ENCODE peak calls at places on chromosomes 11 and 22, in ten cellular contexts. W, T, U, F, Z, Q, R, C, B and G are unnamed samples.

GRCh38 chr22:25845985-25846745 is 104.2 kb downstream of the MYO18B start:
- DNase-seq in T (no peak), W (no peak), R (no peak), U (no peak), F (no peak), Q (no peak), B (peak; percentile 93), C (no peak), Z (no peak), G (peak; percentile 66)

GRCh38 chr11:75351541-75352416 is at the start of gene ARRB1:
- DNase-seq in R (peak; percentile 81), U (peak; percentile 79), F (no peak), Q (no peak), T (no peak), Z (peak; percentile 95), W (peak; percentile 51), B (peak; percentile 68), C (peak; percentile 64), G (no peak)

GRCh38 chr22:43236401-43237166 is 49.6 kb upstream of the TTLL12 start:
- DNase-seq in R (no peak), U (no peak), C (no peak), Q (no peak), F (no peak), B (no peak), W (no peak), Z (no peak), T (no peak), G (no peak)

GRCh38 chr11:126419801-126420729 is 64.6 kb downstream of the ST3GAL4 start:
- DNase-seq in U (no peak), W (no peak), B (peak; percentile 60), Z (no peak), R (no peak), Q (no peak), T (no peak), F (peak; percentile 51), C (no peak), G (no peak)

GRCh38 chr11:121590772-121591404 is 138.1 kb upstream of the SORL1-AS1 start:
- DNase-seq in B (no peak), C (no peak), Z (no peak), Q (no peak), U (no peak), W (no peak), R (no peak), T (no peak), F (peak; percentile 38), G (no peak)

GRCh38 chr11:130737041-130737830 is 179.0 kb downstream of the SNX19 start:
- DNase-seq in U (no peak), W (no peak), B (no peak), Q (no peak), C (no peak), R (no peak), Z (no peak), T (no peak), F (no peak), G (peak; percentile 28)

GRCh38 chr22:37051629-37052385 is at the start of gene KCTD17:
- DNase-seq in B (peak; percentile 64), T (peak; percentile 38), C (peak; percentile 72), W (peak; percentile 72), U (peak; percentile 79), R (peak; percentile 85), F (peak; percentile 92), Z (peak; percentile 69), Q (peak; percentile 54), G (peak; percentile 79)

GRCh38 chr11:119338946-119339580 is 1.6 kb downstream of the C1QTNF5 start:
- DNase-seq in F (no peak), C (no peak), Z (no peak), R (peak; percentile 51), T (no peak), B (no peak), W (no peak), Q (no peak), U (no peak), G (no peak)